ENCODE peak calls at places on chromosome 4, in nine cellular contexts. H is K562; G is aorta; Y is adrenal gland; Q is AG09309; Z is heart left ventricle; D is CD8-positive, alpha-beta T cell; R is fibroblast of the aortic adventitia; E is BJ. J is an unnamed sample.

GRCh38 chr4:110962616-110963015 is 339.7 kb upstream of the PITX2 start:
- DNase-seq in Z (no peak), E (no peak), G (no peak), R (no peak), Y (no peak), H (no peak), Q (no peak), D (no peak), J (no peak)

GRCh38 chr4:8731364-8731763 is 138.8 kb downstream of the CPZ start:
- DNase-seq in G (peak), H (no peak), Q (no peak), R (no peak), Y (peak), D (no peak), Z (no peak), E (no peak), J (peak)

GRCh38 chr4:99687120-99687519 is 29.5 kb upstream of the C4orf54 start:
- DNase-seq in D (no peak), E (no peak), H (no peak), Z (no peak), R (no peak), Y (no peak), G (no peak), Q (no peak), J (no peak)

GRCh38 chr4:58740897-58741296 is 1630.7 kb upstream of the IGFBP7 start:
- DNase-seq in Q (no peak), G (no peak), E (no peak), Z (no peak), D (no peak), H (no peak), Y (no peak), R (no peak), J (no peak)

GRCh38 chr4:107006218-107006617 is 29.9 kb downstream of the DKK2 start:
- DNase-seq in Q (no peak), D (no peak), Y (no peak), R (no peak), Z (no peak), H (no peak), G (no peak), E (no peak), J (no peak)

GRCh38 chr4:183747931-183748664 is 89.0 kb downstream of the TRAPPC11 start:
- DNase-seq in H (no peak), Z (no peak), Y (no peak), E (no peak), Q (no peak), D (no peak), R (peak), G (no peak), J (no peak)

GRCh38 chr4:1403591-1404572 is 2.4 kb downstream of the NKX1-1 start:
- DNase-seq in D (peak), H (no peak), G (peak), E (no peak), R (no peak), Q (no peak), Z (peak), Y (no peak), J (peak)

GRCh38 chr4:87985097-87985886 is 9.8 kb downstream of the SPP1 start:
- DNase-seq in G (no peak), H (no peak), Z (peak), D (peak), Q (no peak), Y (peak), E (no peak), R (peak), J (no peak)

GRCh38 chr4:102722740-102723139 is 38.0 kb downstream of the MANBA start:
- DNase-seq in E (no peak), D (no peak), Y (no peak), H (no peak), R (no peak), Z (no peak), G (no peak), Q (no peak), J (no peak)

GRCh38 chr4:7532043-7532442 is 97.3 kb upstream of the PSAPL1 start:
- DNase-seq in Q (no peak), H (no peak), E (no peak), Y (no peak), D (no peak), R (no peak), Z (no peak), G (no peak), J (no peak)

GRCh38 chr4:189773909-189774308 is 166.8 kb upstream of the FRG1 start:
- DNase-seq in G (no peak), R (no peak), H (no peak), Y (no peak), Q (no peak), Z (no peak), E (no peak), D (no peak), J (no peak)

GRCh38 chr4:119580293-119580692 is 48.3 kb downstream of the PDE5A start:
- DNase-seq in G (no peak), Z (no peak), D (no peak), R (no peak), E (no peak), Q (no peak), H (no peak), Y (no peak), J (no peak)

GRCh38 chr4:46999584-46999983 is 6.2 kb upstream of the GABRA4 start:
- DNase-seq in D (no peak), R (peak), G (no peak), Q (no peak), H (no peak), Y (no peak), E (no peak), Z (no peak), J (no peak)

GRCh38 chr4:130125468-130125867 is 1029.5 kb downstream of the C4orf33 start:
- DNase-seq in Q (no peak), E (no peak), G (no peak), H (no peak), R (no peak), D (no peak), Z (no peak), Y (no peak), J (no peak)

GRCh38 chr4:42579903-42580302 is 77.0 kb downstream of the ATP8A1 start:
- DNase-seq in E (no peak), H (no peak), Y (no peak), R (no peak), Z (no peak), Q (no peak), D (no peak), G (no peak), J (no peak)

GRCh38 chr4:154677300-154677699 is 64.8 kb upstream of the FGG start:
- DNase-seq in Y (no peak), E (no peak), Z (no peak), G (no peak), H (no peak), Q (no peak), D (no peak), R (no peak), J (no peak)

GRCh38 chr4:173448103-173448502 is 49.2 kb upstream of the SCRG1 start:
- DNase-seq in Z (no peak), H (no peak), R (peak), E (peak), D (no peak), Q (peak), Y (peak), G (no peak), J (no peak)

GRCh38 chr4:56979674-56980073 is 978 bp downstream of the POLR2B start:
- DNase-seq in D (peak), Q (no peak), R (no peak), Y (no peak), H (no peak), G (no peak), Z (no peak), E (no peak), J (no peak)

GRCh38 chr4:82697561-82697960 is 101.0 kb downstream of the SCD5 start:
- DNase-seq in D (no peak), Q (no peak), Z (no peak), Y (no peak), R (no peak), E (no peak), G (no peak), H (no peak), J (no peak)

GRCh38 chr4:169307581-169307980 is 36.8 kb upstream of the SH3RF1 start:
- DNase-seq in Y (no peak), D (no peak), Z (no peak), H (no peak), G (no peak), R (no peak), E (no peak), Q (no peak), J (no peak)

GRCh38 chr4:88659061-88659889 is 38.4 kb downstream of the NAP1L5 start:
- DNase-seq in E (no peak), H (peak), Z (no peak), Y (peak), Q (peak), R (peak), G (no peak), D (peak), J (no peak)

GRCh38 chr4:6464842-6465588 is 7.4 kb downstream of the PPP2R2C start:
- DNase-seq in Q (no peak), H (peak), E (no peak), D (no peak), Y (no peak), R (no peak), Z (no peak), G (no peak), J (no peak)

GRCh38 chr4:153465145-153465544 is 1.0 kb upstream of the TMEM131L start:
- DNase-seq in H (no peak), D (no peak), R (peak), Z (no peak), E (no peak), Y (no peak), Q (no peak), G (no peak), J (no peak)

GRCh38 chr4:74944354-74944793 is 11.5 kb downstream of the PARM1 start:
- DNase-seq in H (no peak), D (no peak), Q (no peak), E (no peak), G (no peak), Y (no peak), R (no peak), Z (no peak), J (peak)

GRCh38 chr4:7315935-7316334 is 118.8 kb downstream of the PSAPL1 start:
- DNase-seq in D (no peak), Q (no peak), Z (no peak), H (no peak), E (no peak), Y (no peak), G (no peak), R (no peak), J (no peak)

GRCh38 chr4:6909113-6909969 is at the start of gene TBC1D14:
- DNase-seq in Z (peak), H (peak), D (peak), Y (peak), R (peak), E (no peak), G (peak), Q (no peak), J (peak)

GRCh38 chr4:144615182-144615581 is 30.8 kb upstream of the HHIP start:
- DNase-seq in D (no peak), R (peak), E (no peak), Q (no peak), H (no peak), Z (no peak), G (no peak), Y (no peak), J (no peak)

GRCh38 chr4:83644677-83645639 is 109.0 kb downstream of the GPAT3 start:
- DNase-seq in Q (peak), Y (no peak), D (peak), R (peak), E (no peak), G (no peak), H (peak), Z (no peak), J (no peak)

GRCh38 chr4:2803624-2804448 is 11.0 kb downstream of the SH3BP2 start:
- DNase-seq in D (no peak), R (no peak), Q (no peak), G (peak), E (no peak), Y (peak), H (peak), Z (peak), J (no peak)

GRCh38 chr4:80362578-80363181 is 27.1 kb downstream of the CFAP299 start:
- DNase-seq in Q (peak), D (peak), E (no peak), H (no peak), Z (no peak), G (no peak), Y (no peak), R (peak), J (no peak)

GRCh38 chr4:98929341-98930267 is 671 bp upstream of the EIF4E start:
- DNase-seq in G (peak), Q (peak), D (peak), Y (peak), Z (peak), H (peak), R (peak), E (peak), J (peak)

GRCh38 chr4:128847074-128847724 is 37.7 kb downstream of the JADE1 start:
- DNase-seq in H (no peak), R (no peak), E (no peak), G (no peak), Z (no peak), Q (no peak), Y (peak), D (no peak), J (no peak)

GRCh38 chr4:117560329-117560728 is 474.0 kb upstream of the NDST3 start:
- DNase-seq in H (no peak), D (no peak), Y (no peak), E (no peak), Z (no peak), Q (no peak), R (peak), G (no peak), J (no peak)

GRCh38 chr4:138235419-138235952 is 6.7 kb downstream of the SLC7A11 start:
- DNase-seq in R (peak), Z (no peak), Y (no peak), E (peak), Q (peak), H (peak), G (no peak), D (no peak), J (no peak)
- H3K4me3 ChIP-seq in R (no peak), Z (no peak), Y (no peak), E (no peak), Q (no peak), H (peak), G (no peak), D (no peak), J (no peak)

GRCh38 chr4:142565771-142566170 is 280.3 kb downstream of the INPP4B start:
- DNase-seq in Q (no peak), H (no peak), Z (no peak), G (no peak), D (no peak), R (no peak), E (no peak), Y (no peak), J (no peak)
- H3K4me3 ChIP-seq in Q (no peak), H (no peak), Z (no peak), G (no peak), D (peak), R (no peak), E (no peak), Y (no peak), J (peak)

DNA sequence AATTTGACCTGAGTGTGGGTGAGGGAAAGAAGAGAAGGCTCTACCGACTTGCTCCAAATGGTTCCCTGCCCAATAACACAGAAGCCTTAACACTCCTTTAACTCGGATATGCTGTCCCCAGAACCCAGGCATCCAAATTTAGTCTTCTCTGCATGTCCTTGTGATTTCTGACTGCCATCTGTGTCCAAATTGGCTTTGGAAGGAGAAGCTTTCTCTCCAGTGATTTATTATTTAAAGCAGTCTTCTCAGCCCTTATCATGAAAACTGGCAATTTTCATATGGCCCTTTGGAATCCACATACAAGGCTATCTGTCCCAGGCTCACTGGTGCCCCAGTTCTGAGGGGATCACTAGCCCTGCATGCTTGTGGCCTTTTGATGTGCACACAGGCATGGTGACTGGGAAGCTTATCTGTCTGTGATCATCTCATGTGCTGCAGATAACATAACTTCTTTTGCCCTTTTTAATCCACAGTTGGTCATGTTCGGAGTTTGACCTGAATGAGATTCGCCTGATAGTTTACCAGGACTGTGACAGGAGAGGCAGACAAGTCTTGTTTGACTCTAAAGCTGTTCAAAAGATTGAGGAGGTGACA is 56.7 kb downstream of the FNIP2 start:
- DNase-seq in E (no peak), H (no peak), R (no peak), Q (no peak), G (no peak), D (no peak), Y (no peak), Z (no peak), J (no peak)
- H3K4me3 ChIP-seq in E (no peak), H (no peak), R (no peak), Q (no peak), G (no peak), D (no peak), Y (no peak), Z (no peak), J (no peak)

GRCh38 chr4:185711764-185712163 is 100.2 kb downstream of the SORBS2 start:
- DNase-seq in Y (no peak), Z (no peak), R (peak), H (no peak), D (no peak), G (no peak), E (no peak), Q (no peak), J (no peak)

GRCh38 chr4:185710487-185710995 is 101.5 kb downstream of the SORBS2 start:
- DNase-seq in D (no peak), R (no peak), E (no peak), Y (peak), H (no peak), Q (no peak), G (peak), Z (no peak), J (peak)

GRCh38 chr4:185713731-185714130 is 98.3 kb downstream of the SORBS2 start:
- DNase-seq in E (no peak), Z (no peak), R (peak), G (no peak), H (no peak), D (no peak), Y (no peak), Q (no peak), J (no peak)

GRCh38 chr4:185713272-185713671 is 98.7 kb downstream of the SORBS2 start:
- DNase-seq in D (no peak), E (no peak), Z (no peak), Q (peak), R (peak), H (no peak), Y (no peak), G (no peak), J (no peak)

DNA sequence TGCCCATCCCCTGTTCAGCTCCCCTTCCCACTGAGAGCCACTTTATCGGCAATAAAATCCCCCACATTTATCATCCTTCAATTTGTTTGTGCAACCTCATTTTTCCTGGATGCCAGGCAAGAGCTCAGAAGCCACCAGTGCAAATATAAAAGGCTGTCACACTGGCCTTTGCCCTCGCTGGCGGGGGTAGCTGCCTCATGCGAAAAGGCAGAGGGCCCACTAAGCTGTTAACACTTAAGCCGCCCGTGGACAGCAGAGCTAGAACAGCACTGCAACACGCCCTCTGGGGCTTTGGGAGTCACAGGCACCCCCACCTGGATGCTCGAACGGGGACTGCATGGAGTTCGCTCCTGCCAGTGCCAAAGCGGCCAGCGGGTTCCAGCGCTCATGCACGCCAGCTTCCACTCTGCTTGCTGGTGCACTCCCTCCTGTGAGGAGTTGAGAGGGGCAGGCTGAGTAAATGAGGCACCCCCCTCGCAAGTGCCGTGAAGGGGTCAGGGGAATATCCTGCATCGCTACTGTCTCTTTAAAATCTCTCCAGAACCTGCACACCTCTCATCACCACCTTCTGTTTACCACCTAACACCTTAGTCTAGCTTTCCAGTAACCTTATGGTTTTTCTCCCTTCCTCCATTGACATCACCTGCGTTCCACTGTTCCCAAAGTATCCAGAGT is 99.5 kb downstream of the SORBS2 start:
- DNase-seq in Q (no peak), E (no peak), R (no peak), Y (no peak), Z (no peak), H (no peak), D (no peak), G (no peak), J (no peak)
- H3K4me3 ChIP-seq in Q (no peak), E (no peak), R (no peak), Y (no peak), Z (no peak), H (no peak), D (no peak), G (no peak), J (no peak)

GRCh38 chr4:104425003-104425402 is 69.7 kb downstream of the CXXC4 start:
- DNase-seq in Z (no peak), R (no peak), Q (no peak), G (no peak), D (no peak), Y (no peak), H (no peak), E (no peak), J (no peak)
- H3K4me3 ChIP-seq in Z (peak), R (no peak), Q (no peak), G (peak), D (no peak), Y (no peak), H (no peak), E (no peak), J (peak)

GRCh38 chr4:52638717-52639116 is 20.4 kb downstream of the USP46 start:
- DNase-seq in D (no peak), G (no peak), H (no peak), Q (no peak), Z (no peak), E (no peak), R (no peak), Y (no peak), J (no peak)
- H3K4me3 ChIP-seq in D (no peak), G (no peak), H (no peak), Q (no peak), Z (no peak), E (no peak), R (no peak), Y (no peak), J (no peak)

DNA sequence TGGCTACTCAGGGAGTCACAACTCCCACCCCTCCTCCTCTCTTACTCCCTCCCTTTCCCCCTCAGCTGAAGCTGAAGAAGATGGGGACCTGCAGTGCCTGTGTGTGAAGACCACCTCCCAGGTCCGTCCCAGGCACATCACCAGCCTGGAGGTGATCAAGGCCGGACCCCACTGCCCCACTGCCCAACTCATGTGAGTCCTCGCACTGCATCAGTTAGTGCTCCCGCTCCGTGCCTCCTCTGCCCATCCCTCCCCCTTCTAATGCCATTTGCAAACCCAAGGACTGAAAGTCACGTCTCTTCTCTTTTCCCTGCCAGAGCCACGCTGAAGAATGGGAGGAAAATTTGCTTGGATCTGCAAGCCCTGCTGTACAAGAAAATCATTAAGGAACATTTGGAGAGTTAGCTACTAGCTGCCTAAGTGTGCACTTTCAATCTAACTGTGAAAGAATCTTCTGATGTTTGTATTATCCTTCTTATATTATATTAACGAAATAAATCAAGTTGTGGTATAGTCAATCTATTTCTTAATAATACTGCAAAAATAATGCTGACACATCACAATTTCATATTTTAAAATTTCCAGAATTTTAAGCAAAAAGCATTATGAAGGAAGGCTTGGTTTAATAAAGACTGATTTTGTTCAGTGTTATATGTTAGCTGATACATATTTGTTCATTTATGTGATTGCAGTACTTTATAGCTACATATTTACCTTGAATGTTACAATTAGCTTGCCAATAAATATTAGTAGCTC is 800 bp downstream of the PF4V1 start:
- DNase-seq in R (no peak), H (no peak), G (no peak), D (no peak), Y (no peak), E (no peak), Z (no peak), Q (no peak), J (no peak)
- H3K4me3 ChIP-seq in R (no peak), H (no peak), G (no peak), D (no peak), Y (no peak), E (peak), Z (no peak), Q (no peak), J (peak)